ENCODE peak calls at places on chromosomes 12 and 14, in six cellular contexts. Z is stomach, G is K562, A is transverse colon, E is H1, I is suprapubic skin. N is an unnamed sample.

GRCh38 chr12:48978741-48979601 is 849 bp downstream of the WNT1 start:
- DNase-seq in Z (no peak), G (no peak), A (no peak), E (no peak), I (no peak), N (no peak)

GRCh38 chr14:96037891-96038557 is 1.1 kb upstream of the C14orf132 start:
- DNase-seq in Z (peak), G (no peak), A (peak), E (no peak), I (no peak), N (peak)

GRCh38 chr12:64088431-64089349 is 133.4 kb downstream of the KICS2 start:
- DNase-seq in Z (peak), G (peak), A (peak), E (no peak), I (no peak), N (peak)

GRCh38 chr14:105883066-105884005 is 357.0 kb downstream of the TMEM121 start:
- DNase-seq in Z (peak), G (no peak), A (peak), E (no peak), I (peak), N (peak)

GRCh38 chr14:71720978-71721624 is 211.1 kb upstream of the RGS6 start:
- DNase-seq in Z (no peak), G (peak), A (peak), E (peak), I (no peak), N (no peak)

GRCh38 chr12:132506730-132507538 is 17.0 kb downstream of the FBRSL1 start:
- DNase-seq in Z (peak), G (peak), A (peak), E (no peak), I (peak), N (peak)

GRCh38 chr14:99062216-99062615 is 209.8 kb downstream of the BCL11B start:
- DNase-seq in Z (no peak), G (no peak), A (no peak), E (no peak), I (no peak), N (no peak)

GRCh38 chr14:63524537-63525155 is 18.5 kb downstream of the PPP2R5E start:
- DNase-seq in Z (no peak), G (no peak), A (peak), E (no peak), I (no peak), N (no peak)

GRCh38 chr14:58789756-58790155 is 152.0 kb downstream of the DACT1 start:
- DNase-seq in Z (no peak), G (no peak), A (no peak), E (no peak), I (no peak), N (no peak)

GRCh38 chr12:49325606-49326005 is 2.6 kb downstream of the TROAP start:
- DNase-seq in Z (peak), G (no peak), A (no peak), E (no peak), I (no peak), N (peak)

GRCh38 chr12:50518129-50518528 is 13.3 kb downstream of the DIP2B start:
- DNase-seq in Z (no peak), G (no peak), A (no peak), E (no peak), I (no peak), N (no peak)

GRCh38 chr12:69007166-69007857 is 74.3 kb upstream of the CPM start:
- DNase-seq in Z (peak), G (no peak), A (peak), E (no peak), I (no peak), N (no peak)

GRCh38 chr12:46386360-46386867 is 13.8 kb upstream of the SLC38A2 start:
- DNase-seq in Z (no peak), G (no peak), A (no peak), E (no peak), I (no peak), N (no peak)

GRCh38 chr14:95044463-95045254 is 112.7 kb downstream of the DICER1 start:
- DNase-seq in Z (peak), G (peak), A (no peak), E (peak), I (peak), N (peak)

GRCh38 chr12:91687052-91688017 is 458.3 kb downstream of the BTG1 start:
- DNase-seq in Z (no peak), G (no peak), A (no peak), E (no peak), I (no peak), N (no peak)

GRCh38 chr12:79555006-79555925 is 135.5 kb downstream of the PAWR start:
- DNase-seq in Z (no peak), G (no peak), A (no peak), E (no peak), I (no peak), N (no peak)

GRCh38 chr12:65122661-65123060 is 1.6 kb upstream of the WIF1 start:
- DNase-seq in Z (no peak), G (no peak), A (no peak), E (no peak), I (no peak), N (no peak)

GRCh38 chr12:67069451-67070306 is 199.5 kb upstream of the CAND1 start:
- DNase-seq in Z (peak), G (no peak), A (peak), E (peak), I (no peak), N (no peak)

GRCh38 chr14:103728721-103729120 is 13.1 kb downstream of the ZFYVE21 start:
- DNase-seq in Z (peak), G (no peak), A (no peak), E (no peak), I (no peak), N (no peak)

GRCh38 chr12:120116792-120117651 is 469 bp upstream of the RAB35 start:
- DNase-seq in Z (peak), G (peak), A (peak), E (peak), I (peak), N (peak)

DNA sequence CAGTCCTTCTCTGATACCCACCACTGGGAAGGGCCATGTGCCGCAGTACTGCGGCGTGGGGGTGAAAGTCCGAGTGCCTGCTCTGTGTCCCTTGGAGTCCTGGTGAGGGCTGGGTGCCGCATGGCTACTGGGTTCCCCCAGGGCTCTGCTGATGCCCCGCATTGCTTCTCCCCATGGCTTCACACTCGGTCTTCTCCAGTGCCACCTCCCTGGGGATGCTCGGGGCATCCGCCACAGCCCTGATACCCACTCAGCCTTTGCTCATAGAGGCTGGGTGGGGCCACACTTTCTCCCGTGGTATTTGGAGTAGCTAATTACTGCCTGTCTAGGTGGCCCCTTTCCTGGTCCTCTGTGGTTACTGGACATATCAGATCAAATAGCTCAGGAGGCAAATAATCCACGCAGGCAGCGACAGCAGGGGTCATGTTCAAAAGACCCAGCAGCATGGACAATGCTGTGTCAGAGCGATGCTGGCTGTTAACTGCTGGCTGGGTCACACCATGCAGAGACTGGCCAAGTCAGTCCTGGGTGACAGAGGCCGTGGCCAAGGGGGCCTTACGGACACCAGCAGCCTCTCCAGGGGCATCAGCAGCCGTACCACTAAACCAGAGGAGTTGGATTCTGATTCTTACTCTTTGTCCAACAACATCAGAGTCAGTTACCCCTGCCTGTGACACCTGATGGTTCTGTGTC is 106.5 kb downstream of the ADGRD1 start:
- DNase-seq in Z (peak), G (no peak), A (no peak), E (no peak), I (peak), N (peak)
- TF ChIP-seq POLR2AphosphoS5 in Z (no peak), G (no peak), A (no peak), E (no peak), I (no peak), N (no peak)

GRCh38 chr12:95815635-95816212 is 25.2 kb upstream of the NTN4 start:
- DNase-seq in Z (no peak), G (peak), A (no peak), E (no peak), I (no peak), N (no peak)
- TF ChIP-seq EP300 in Z (no peak), G (no peak), A (no peak), E (no peak), I (no peak), N (no peak)

GRCh38 chr14:22375321-22375930 is 213.6 kb downstream of the DAD1 start:
- DNase-seq in Z (no peak), G (peak), A (no peak), E (no peak), I (no peak), N (no peak)

DNA sequence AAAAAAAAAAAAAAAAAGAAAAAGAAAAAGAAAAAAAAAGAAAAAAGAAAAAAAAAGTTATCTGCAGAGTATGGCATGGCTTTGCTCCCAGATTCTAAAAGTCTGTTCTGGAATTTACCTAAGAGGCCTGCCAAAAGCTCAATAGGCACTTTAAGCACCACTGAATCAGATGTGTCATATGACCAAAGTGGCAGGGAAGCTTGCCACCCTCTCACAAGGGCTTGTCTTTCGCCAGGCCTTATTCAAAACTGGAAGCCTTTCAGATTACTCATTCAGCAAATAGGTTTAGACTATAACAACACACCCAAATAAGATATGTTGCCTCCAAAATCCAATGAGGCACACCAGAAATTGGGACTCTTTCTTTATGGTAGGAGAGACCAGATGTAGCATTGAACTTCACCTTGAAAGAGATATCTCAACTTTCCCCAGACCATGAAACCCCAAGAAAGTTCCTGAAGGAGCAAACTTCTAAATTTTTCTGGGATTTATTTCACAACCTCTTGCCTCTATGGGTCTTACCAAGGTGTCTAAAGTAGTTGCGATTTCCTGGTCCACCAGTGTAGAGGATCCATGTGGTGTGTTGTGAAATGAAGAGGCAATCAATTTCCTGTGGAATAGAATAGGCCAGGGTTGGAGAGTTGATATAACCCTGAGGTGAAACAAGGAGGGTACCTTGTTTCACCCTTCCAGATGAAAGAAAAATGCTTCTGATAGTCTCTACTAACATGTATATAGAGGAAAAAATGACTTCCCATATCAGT is 218.8 kb downstream of the DAD1 start:
- DNase-seq in Z (peak), G (no peak), A (no peak), E (no peak), I (no peak), N (no peak)
- TF ChIP-seq POLR2AphosphoS5 in Z (no peak), G (no peak), A (no peak), E (no peak), I (no peak), N (no peak)

DNA sequence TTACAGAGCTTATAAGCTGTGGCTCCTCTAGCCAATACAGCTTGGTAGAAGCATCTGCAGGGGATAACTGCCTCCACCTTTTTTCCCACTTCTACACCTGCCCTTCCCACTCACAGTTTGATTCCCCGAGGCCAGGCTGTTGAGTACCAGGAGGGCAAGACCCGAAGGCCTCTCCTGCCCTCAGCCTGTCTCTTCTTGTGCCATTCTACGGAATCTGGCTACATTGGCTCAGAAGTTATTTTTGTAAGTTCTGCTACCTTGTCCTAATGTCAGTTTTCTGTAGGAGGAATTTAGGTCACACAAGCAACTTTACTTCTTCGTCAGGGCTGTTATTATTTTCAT is 11.7 kb downstream of the FBXL14 start:
- DNase-seq in Z (no peak), G (no peak), A (no peak), E (no peak), I (no peak), N (no peak)
- TF ChIP-seq EP300 in Z (no peak), G (no peak), A (no peak), E (no peak), I (no peak), N (no peak)